ENCODE peak calls at places on chromosomes 13 and 19, in nine cellular contexts. N, E, X, H, L, C, M, U and W are unnamed samples.

GRCh38 chr19:2575734-2576481 is 100.0 kb downstream of the GADD45B start:
- DNase-seq in C (peak), E (no peak), X (no peak), U (peak), L (no peak), N (no peak), M (no peak), H (no peak), W (peak)

GRCh38 chr19:49149652-49150105 is 5.5 kb downstream of the HRC start:
- DNase-seq in H (no peak), L (peak), U (peak), M (no peak), N (no peak), E (peak), C (peak), X (peak), W (peak)

GRCh38 chr19:41521860-41522555 is 54.0 kb upstream of the CEACAM21 start:
- DNase-seq in M (peak), X (no peak), C (peak), U (no peak), H (peak), E (no peak), L (no peak), N (peak), W (no peak)

GRCh38 chr13:73341748-73342147 is 282.9 kb downstream of the KLF5 start:
- DNase-seq in N (no peak), C (no peak), E (no peak), L (no peak), M (no peak), X (no peak), H (no peak), U (no peak), W (no peak)

GRCh38 chr13:36148436-36148835 is 17.3 kb upstream of the DCLK1 start:
- DNase-seq in X (no peak), M (no peak), E (no peak), H (no peak), L (no peak), U (no peak), N (no peak), C (no peak), W (no peak)

GRCh38 chr13:45500492-45501174 is 35.9 kb downstream of the COG3 start:
- DNase-seq in L (peak), U (no peak), C (no peak), H (no peak), X (no peak), N (no peak), M (no peak), E (no peak), W (no peak)

GRCh38 chr13:79560954-79561353 is 80.0 kb downstream of the NDFIP2 start:
- DNase-seq in H (no peak), U (no peak), C (no peak), X (no peak), L (no peak), E (no peak), M (no peak), N (no peak), W (no peak)

GRCh38 chr13:102817907-102818306 is 19.0 kb downstream of the BIVM start:
- DNase-seq in N (no peak), M (no peak), E (no peak), C (no peak), X (no peak), H (no peak), L (no peak), U (no peak), W (no peak)

GRCh38 chr13:70424428-70424827 is 316.2 kb upstream of the KLHL1 start:
- DNase-seq in E (no peak), L (no peak), M (no peak), N (no peak), H (no peak), X (no peak), U (no peak), C (no peak), W (no peak)

GRCh38 chr19:6534451-6535093 is 3.7 kb downstream of the TNFSF9 start:
- DNase-seq in C (no peak), E (no peak), M (no peak), L (no peak), H (no peak), U (no peak), N (no peak), X (no peak), W (peak)

GRCh38 chr19:36213793-36214387 is 575 bp downstream of the ZNF565 start:
- DNase-seq in N (no peak), U (peak), H (no peak), X (no peak), M (no peak), C (no peak), L (no peak), E (peak), W (no peak)

GRCh38 chr19:46972301-46972700 is 47.3 kb upstream of the NPAS1 start:
- DNase-seq in L (no peak), U (no peak), N (no peak), C (peak), M (no peak), X (no peak), E (no peak), H (no peak), W (no peak)

GRCh38 chr19:31548941-31549340 is 199.7 kb upstream of the TSHZ3 start:
- DNase-seq in U (no peak), M (no peak), C (no peak), L (no peak), H (no peak), X (no peak), N (no peak), E (no peak), W (no peak)

GRCh38 chr19:11088508-11089253 is 582 bp upstream of the LDLR start:
- DNase-seq in U (no peak), C (no peak), E (no peak), N (no peak), L (no peak), X (no peak), H (no peak), M (no peak), W (no peak)